ENCODE peak calls at places on chromosomes 7 and 10, in four cellular contexts. U is SK-N-SH, Y is HepG2, G is K562. S is an unnamed sample.

GRCh38 chr10:125023269-125023668 is 81.3 kb downstream of the ZRANB1 start:
- DNase-seq in U (peak; percentile 90), Y (peak; percentile 10), G (no peak), S (no peak)

GRCh38 chr10:124993728-124994451 is 52.0 kb downstream of the ZRANB1 start:
- DNase-seq in U (no peak), Y (no peak), G (no peak), S (no peak)

GRCh38 chr7:128918266-128918665 is 7.8 kb upstream of the KCP start:
- DNase-seq in U (no peak), Y (no peak), G (no peak), S (no peak)

GRCh38 chr7:157752832-157753291 is 416.1 kb downstream of the DNAJB6 start:
- DNase-seq in U (peak; percentile 94), Y (no peak), G (no peak), S (no peak)

GRCh38 chr7:47523401-47523800 is 58.5 kb downstream of the TNS3 start:
- DNase-seq in U (no peak), Y (no peak), G (no peak), S (no peak)

GRCh38 chr10:1037098-1037497 is 11.4 kb upstream of the IDI2 start:
- DNase-seq in U (no peak), Y (no peak), G (no peak), S (no peak)

GRCh38 chr7:301291-302053 is 11.5 kb downstream of the FOXL3 start:
- DNase-seq in U (no peak), Y (no peak), G (no peak), S (no peak)

GRCh38 chr7:45986355-45987298 is 65.6 kb upstream of the IGFBP3 start:
- DNase-seq in U (no peak), Y (no peak), G (no peak), S (no peak)

GRCh38 chr10:17989908-17990767 is 38.4 kb downstream of the SLC39A12 start:
- DNase-seq in U (no peak), Y (no peak), G (no peak), S (peak; percentile 56)

GRCh38 chr10:103872137-103872933 is 17.0 kb upstream of the SH3PXD2A start:
- DNase-seq in U (no peak), Y (no peak), G (no peak), S (no peak)

GRCh38 chr7:139059905-139060304 is 24.1 kb upstream of the ZC3HAV1L start:
- DNase-seq in U (no peak), Y (no peak), G (no peak), S (no peak)

GRCh38 chr10:74333174-74333573 is 182.2 kb downstream of the ADK start:
- DNase-seq in U (peak; percentile 15), Y (no peak), G (no peak), S (no peak)

GRCh38 chr10:103367379-103367781 is 396 bp upstream of the TAF5 start:
- DNase-seq in U (peak; percentile 25), Y (no peak), G (no peak), S (no peak)

GRCh38 chr7:137996871-137997270 is 5.0 kb downstream of the CREB3L2 start:
- DNase-seq in U (no peak), Y (no peak), G (no peak), S (no peak)

GRCh38 chr7:91838439-91838838 is 42.1 kb downstream of the MTERF1 start:
- DNase-seq in U (no peak), Y (no peak), G (no peak), S (no peak)

GRCh38 chr7:64574481-64575159 is 11.7 kb upstream of the ZNF680 start:
- DNase-seq in U (peak; percentile 93), Y (no peak), G (no peak), S (no peak)

GRCh38 chr10:71796749-71797405 is 23.6 kb upstream of the VSIR start:
- DNase-seq in U (no peak), Y (no peak), G (peak; percentile 58), S (no peak)

GRCh38 chr10:131788386-131788785 is 112.4 kb upstream of the PPP2R2D start:
- DNase-seq in U (no peak), Y (no peak), G (no peak), S (no peak)

GRCh38 chr7:1883031-1883761 is 213.1 kb downstream of the ELFN1 start:
- DNase-seq in U (no peak), Y (no peak), G (peak; percentile 63), S (peak; percentile 68)

GRCh38 chr7:99525713-99526440 is 21.4 kb downstream of the ZKSCAN5 start:
- DNase-seq in U (no peak), Y (no peak), G (no peak), S (peak; percentile 13)

GRCh38 chr7:97844036-97844435 is 28.2 kb downstream of the ASNS start:
- DNase-seq in U (peak; percentile 35), Y (peak; percentile 6), G (no peak), S (peak; percentile 16)
- TF ChIP-seq CTCF in U (peak; percentile 43), Y (no peak), G (peak; percentile 22), S (peak; percentile 39)

GRCh38 chr10:79381804-79382221 is 34.5 kb downstream of the PPIF start:
- DNase-seq in U (no peak), Y (peak; percentile 76), G (no peak), S (no peak)
- TF ChIP-seq ELF1 in U (no peak), Y (no peak), G (no peak), S (no peak)

DNA sequence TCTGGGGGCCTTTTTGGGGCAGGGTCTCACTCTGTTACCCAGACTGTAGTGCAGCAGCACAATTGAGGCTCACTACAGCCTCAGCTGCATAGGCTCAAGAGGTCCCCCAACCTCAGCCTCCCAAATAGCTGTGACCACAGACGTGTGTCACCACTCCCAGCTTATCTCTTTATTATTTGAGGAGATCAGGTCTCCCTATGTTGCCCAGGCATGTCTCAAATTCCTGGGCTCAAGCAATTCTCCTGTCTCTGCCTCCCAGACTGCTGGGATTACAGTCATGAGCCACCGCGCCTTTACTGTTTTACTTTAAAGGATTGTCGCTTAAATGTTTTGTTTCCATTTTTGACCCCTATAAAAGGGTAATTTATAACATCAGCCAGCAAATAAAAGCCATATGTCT is 502.6 kb upstream of the AUTS2 start:
- DNase-seq in U (no peak), Y (no peak), G (no peak), S (no peak)
- TF ChIP-seq CTCF in U (no peak), Y (no peak), G (no peak), S (no peak)

DNA sequence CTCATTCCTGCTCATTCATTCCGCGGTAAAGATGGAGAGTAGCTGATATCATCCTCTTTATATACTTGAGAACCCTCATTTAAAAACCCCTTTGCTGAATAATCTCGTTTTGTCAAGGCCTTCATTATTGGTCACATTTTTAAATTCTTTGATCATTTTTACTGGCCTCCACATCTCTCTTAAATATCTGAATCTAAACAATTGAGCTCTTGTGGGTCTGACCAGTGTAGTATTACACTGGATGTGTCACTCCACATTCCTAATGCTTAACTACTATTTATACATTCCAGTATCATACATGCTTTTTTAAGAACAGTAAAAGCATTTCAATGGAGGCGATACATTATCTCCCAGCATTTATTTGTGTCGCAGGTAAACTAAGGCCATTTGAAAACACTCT is 12.6 kb upstream of the PRPS1L1 start:
- DNase-seq in U (no peak), Y (no peak), G (no peak), S (no peak)
- TF ChIP-seq ELF1 in U (no peak), Y (no peak), G (no peak), S (no peak)

GRCh38 chr10:51048792-51049191 is 25.5 kb upstream of the PRKG1 start:
- DNase-seq in U (no peak), Y (no peak), G (no peak), S (no peak)

GRCh38 chr10:51052152-51052551 is 22.1 kb upstream of the PRKG1 start:
- DNase-seq in U (no peak), Y (no peak), G (no peak), S (no peak)

GRCh38 chr10:51046668-51047067 is 27.6 kb upstream of the PRKG1 start:
- DNase-seq in U (no peak), Y (no peak), G (no peak), S (no peak)

GRCh38 chr10:51047857-51048256 is 26.4 kb upstream of the PRKG1 start:
- DNase-seq in U (no peak), Y (no peak), G (no peak), S (no peak)
- TF ChIP-seq CTCF in U (peak; percentile 33), Y (no peak), G (no peak), S (no peak)

GRCh38 chr7:11346312-11346711 is 372.6 kb downstream of the PHF14 start:
- DNase-seq in U (no peak), Y (no peak), G (no peak), S (no peak)

GRCh38 chr7:11343136-11343535 is 369.5 kb downstream of the PHF14 start:
- DNase-seq in U (no peak), Y (no peak), G (no peak), S (no peak)

GRCh38 chr7:11345621-11346020 is 371.9 kb downstream of the PHF14 start:
- DNase-seq in U (no peak), Y (no peak), G (no peak), S (no peak)

GRCh38 chr7:11341285-11341944 is 367.7 kb downstream of the PHF14 start:
- DNase-seq in U (peak; percentile 28), Y (no peak), G (no peak), S (peak; percentile 8)

GRCh38 chr7:11343818-11344413 is 370.2 kb downstream of the PHF14 start:
- DNase-seq in U (peak; percentile 22), Y (peak; percentile 24), G (peak; percentile 40), S (peak; percentile 22)
- TF ChIP-seq ELF1 in U (no peak), Y (no peak), G (no peak), S (no peak)

GRCh38 chr10:77643795-77644468 is 6.3 kb upstream of the KCNMA1 start:
- DNase-seq in U (peak; percentile 54), Y (peak; percentile 27), G (peak; percentile 56), S (peak; percentile 49)
- TF ChIP-seq CTCF in U (peak; percentile 60), Y (peak; percentile 72), G (peak; percentile 76), S (peak; percentile 73)

DNA sequence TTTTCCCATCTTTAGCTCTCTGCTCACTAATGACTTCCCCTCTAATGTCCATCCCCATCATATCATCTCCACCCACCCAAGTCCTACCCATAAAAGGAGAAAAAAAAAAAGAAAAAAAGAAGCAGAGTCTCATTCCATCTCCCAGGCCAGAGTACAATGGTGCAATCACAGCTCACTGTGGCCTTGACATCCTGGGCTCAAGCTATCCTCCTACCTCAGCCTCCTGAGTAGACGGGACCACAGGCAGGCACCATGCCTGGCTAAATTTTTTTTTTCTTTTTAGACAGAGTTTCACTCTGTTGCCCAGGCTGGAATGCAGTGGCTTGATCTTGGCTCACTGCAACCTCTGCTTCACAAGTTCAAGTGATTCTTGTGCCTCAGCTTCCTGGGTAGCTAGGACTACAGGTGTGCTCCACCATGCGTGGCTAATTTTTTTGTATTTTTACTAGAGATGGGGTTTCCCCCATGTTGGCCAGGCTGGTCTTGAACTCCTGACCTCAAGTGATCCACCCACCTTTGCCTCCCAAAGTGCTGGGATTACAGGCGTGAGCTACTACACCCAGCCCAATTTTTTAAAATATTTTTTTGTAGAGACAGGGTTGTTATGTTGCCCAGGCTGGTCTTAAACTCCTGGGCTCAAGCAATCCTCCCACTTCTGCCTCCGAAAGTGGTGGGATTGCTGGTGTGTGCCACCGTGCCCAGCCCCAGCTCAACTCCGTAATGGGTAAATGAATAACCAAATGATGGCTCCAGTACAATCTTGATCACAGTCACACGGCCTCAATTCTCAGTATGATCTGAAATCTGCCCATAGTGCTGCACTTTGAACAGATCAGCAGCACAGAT is 24.6 kb upstream of the SGMS1 start:
- DNase-seq in U (no peak), Y (no peak), G (no peak), S (no peak)
- TF ChIP-seq ELF1 in U (no peak), Y (no peak), G (no peak), S (no peak)

DNA sequence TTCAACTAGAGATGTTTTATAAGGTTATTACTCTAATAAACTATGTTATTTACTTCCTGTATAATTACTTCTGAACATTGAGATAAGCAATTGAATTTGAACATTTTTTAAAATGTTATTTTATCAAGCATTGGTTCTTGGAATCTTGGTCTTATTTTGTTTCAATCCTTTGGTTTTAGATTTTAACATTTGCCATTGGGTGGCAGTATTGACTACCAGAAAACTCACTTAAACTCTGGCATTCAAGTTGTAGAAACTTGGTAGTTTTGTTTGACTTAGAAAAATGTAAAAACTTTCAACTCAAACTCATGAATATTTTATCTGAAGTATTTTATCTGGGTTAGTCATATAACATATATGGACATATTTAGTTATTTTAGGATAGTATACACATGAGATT is 48.1 kb downstream of the ATRNL1 start:
- DNase-seq in U (peak; percentile 4), Y (no peak), G (no peak), S (peak; percentile 15)
- TF ChIP-seq CTCF in U (peak; percentile 60), Y (peak; percentile 33), G (no peak), S (peak; percentile 70)

S was measured in HCT116.